ENCODE peak calls at places on chromosomes 13 and 19, in four cellular contexts. D is heart right ventricle; U is CD8-positive, alpha-beta T cell; C is psoas muscle. F is an unnamed sample.

GRCh38 chr13:30985637-30986205 is 53.3 kb downstream of the TEX26 start:
- DNase-seq in D (no peak), U (no peak), C (no peak), F (no peak)

GRCh38 chr19:52689804-52690394 is 44.9 kb downstream of the ZNF611 start:
- DNase-seq in D (peak; percentile 41), U (peak; percentile 59), C (peak; percentile 50), F (peak; percentile 53)

GRCh38 chr19:10965398-10965797 is 4.6 kb downstream of the SMARCA4 start:
- DNase-seq in D (no peak), U (no peak), C (no peak), F (no peak)

GRCh38 chr19:41025871-41026270 is 34.8 kb downstream of the CYP2B6 start:
- DNase-seq in D (no peak), U (no peak), C (no peak), F (no peak)

GRCh38 chr19:19321143-19321577 is 531 bp downstream of the MAU2 start:
- DNase-seq in D (no peak), U (no peak), C (no peak), F (no peak)

GRCh38 chr19:7006305-7006704 is 14.9 kb downstream of the MBD3L2B start:
- DNase-seq in D (no peak), U (no peak), C (no peak), F (no peak)

GRCh38 chr13:24217601-24218281 is 57.2 kb downstream of the SPATA13 start:
- DNase-seq in D (no peak), U (no peak), C (no peak), F (peak; percentile 87)

GRCh38 chr13:61777281-61777680 is 361.6 kb upstream of the PCDH20 start:
- DNase-seq in D (no peak), U (no peak), C (no peak), F (no peak)

F was measured in left colon.